ENCODE peak calls at places on chromosomes 11 and 22, in four cellular contexts. V is left cardiac atrium; E is naive thymus-derived CD4-positive, alpha-beta T cell; Y is H7. T is an unnamed sample.

GRCh38 chr22:36352775-36353507 is 34.8 kb downstream of the MYH9 start:
- DNase-seq in V (peak), E (no peak), Y (no peak), T (peak)

GRCh38 chr11:94031625-94032024 is 10.5 kb downstream of the HEPHL1 start:
- DNase-seq in V (no peak), E (no peak), Y (no peak), T (no peak)

GRCh38 chr11:11798586-11799438 is 43.0 kb upstream of the USP47 start:
- DNase-seq in V (peak), E (peak), Y (peak), T (peak)

GRCh38 chr11:65576867-65577755 is 1.3 kb downstream of the EHBP1L1 start:
- DNase-seq in V (peak), E (no peak), Y (no peak), T (no peak)

GRCh38 chr11:119320593-119321524 is 3.9 kb upstream of the MCAM start:
- DNase-seq in V (peak), E (peak), Y (peak), T (peak)

GRCh38 chr22:32106930-32107329 is 52.2 kb downstream of the C22orf42 start:
- DNase-seq in V (no peak), E (no peak), Y (peak), T (no peak)

GRCh38 chr11:10400856-10401255 is 54.2 kb upstream of the AMPD3 start:
- DNase-seq in V (no peak), E (no peak), Y (no peak), T (no peak)

GRCh38 chr11:532512-533048 is 2.8 kb downstream of the HRAS start:
- DNase-seq in V (peak), E (no peak), Y (peak), T (no peak)

GRCh38 chr11:14082338-14082737 is 119.8 kb downstream of the SPON1 start:
- DNase-seq in V (no peak), E (no peak), Y (no peak), T (no peak)

GRCh38 chr11:103358251-103358650 is 249.0 kb downstream of the DYNC2H1 start:
- DNase-seq in V (no peak), E (no peak), Y (no peak), T (no peak)

GRCh38 chr11:44901120-44901519 is 49.6 kb downstream of the TP53I11 start:
- DNase-seq in V (no peak), E (no peak), Y (no peak), T (no peak)

GRCh38 chr11:123405123-123405592 is 24.9 kb upstream of the GRAMD1B start:
- DNase-seq in V (peak), E (no peak), Y (peak), T (no peak)

GRCh38 chr11:20000393-20001134 is 159.7 kb downstream of the DBX1 start:
- DNase-seq in V (peak), E (no peak), Y (peak), T (no peak)

GRCh38 chr22:47187558-47187957 is 425.1 kb downstream of the TBC1D22A start:
- DNase-seq in V (no peak), E (no peak), Y (no peak), T (no peak)

GRCh38 chr22:23773247-23774113 is 831 bp downstream of the MMP11 start:
- DNase-seq in V (no peak), E (no peak), Y (peak), T (no peak)

GRCh38 chr11:46414466-46414796 is 22.9 kb upstream of the CHRM4 start:
- DNase-seq in V (no peak), E (no peak), Y (no peak), T (no peak)

GRCh38 chr11:107840120-107840479 is 18.5 kb downstream of the SLC35F2 start:
- DNase-seq in V (no peak), E (no peak), Y (no peak), T (no peak)

GRCh38 chr11:57325735-57326048 is 940 bp upstream of the TNKS1BP1 start:
- DNase-seq in V (peak), E (no peak), Y (no peak), T (no peak)

GRCh38 chr11:71246559-71246958 is 5.8 kb downstream of the SHANK2 start:
- DNase-seq in V (no peak), E (no peak), Y (peak), T (no peak)

GRCh38 chr22:19546680-19547079 is 22.5 kb upstream of the CLDN5 start:
- DNase-seq in V (no peak), E (no peak), Y (no peak), T (no peak)

GRCh38 chr22:19943665-19944026 is 2.0 kb upstream of the TXNRD2 start:
- DNase-seq in V (peak), E (no peak), Y (peak), T (no peak)

GRCh38 chr22:48835857-48836672 is 991.6 kb downstream of the BRD1 start:
- DNase-seq in V (no peak), E (no peak), Y (no peak), T (no peak)

GRCh38 chr22:42368379-42369249 is 63.6 kb downstream of the NFAM1 start:
- DNase-seq in V (no peak), E (no peak), Y (peak), T (peak)

GRCh38 chr11:104011031-104011430 is 25.4 kb upstream of the DDI1 start:
- DNase-seq in V (no peak), E (no peak), Y (no peak), T (no peak)